ENCODE peak calls at places on chromosome 12, in nine cellular contexts. One of them, this sample, is unnamed.

GRCh38 chr12:118055144-118055557 is 5.8 kb downstream of the WSB2 start:
- DNase-seq in gastrocnemius medialis: peak
- DNase-seq in lower leg skin: peak
- DNase-seq in ovary: no peak
- DNase-seq in GM12892: peak
- DNase-seq in endothelial cell of umbilical vein: peak
- DNase-seq in Peyer's patch: peak
- DNase-seq in stomach: peak
- DNase-seq in H1: no peak
- DNase-seq in this sample: peak

GRCh38 chr12:132453361-132454133 is 36.4 kb upstream of the FBRSL1 start:
- DNase-seq in gastrocnemius medialis: no peak
- DNase-seq in lower leg skin: no peak
- DNase-seq in ovary: peak
- DNase-seq in GM12892: no peak
- DNase-seq in endothelial cell of umbilical vein: no peak
- DNase-seq in Peyer's patch: no peak
- DNase-seq in stomach: no peak
- DNase-seq in H1: no peak
- DNase-seq in this sample: no peak

GRCh38 chr12:70243510-70244331 is 488 bp downstream of the CNOT2 start:
- DNase-seq in gastrocnemius medialis: peak
- DNase-seq in lower leg skin: peak
- DNase-seq in ovary: peak
- DNase-seq in GM12892: peak
- DNase-seq in endothelial cell of umbilical vein: peak
- DNase-seq in Peyer's patch: peak
- DNase-seq in stomach: peak
- DNase-seq in H1: no peak
- DNase-seq in this sample: peak

GRCh38 chr12:21764950-21765349 is 9.6 kb downstream of the KCNJ8 start:
- DNase-seq in gastrocnemius medialis: no peak
- DNase-seq in lower leg skin: no peak
- DNase-seq in ovary: no peak
- DNase-seq in GM12892: no peak
- DNase-seq in endothelial cell of umbilical vein: no peak
- DNase-seq in Peyer's patch: no peak
- DNase-seq in stomach: no peak
- DNase-seq in H1: no peak
- DNase-seq in this sample: no peak

GRCh38 chr12:108634225-108634795 is 616 bp upstream of the SELPLG start:
- DNase-seq in gastrocnemius medialis: peak
- DNase-seq in lower leg skin: peak
- DNase-seq in ovary: no peak
- DNase-seq in GM12892: no peak
- DNase-seq in endothelial cell of umbilical vein: no peak
- DNase-seq in Peyer's patch: peak
- DNase-seq in stomach: peak
- DNase-seq in H1: no peak
- DNase-seq in this sample: peak

GRCh38 chr12:69524755-69525509 is 54.7 kb downstream of the FRS2 start:
- DNase-seq in gastrocnemius medialis: no peak
- DNase-seq in lower leg skin: no peak
- DNase-seq in ovary: no peak
- DNase-seq in GM12892: no peak
- DNase-seq in endothelial cell of umbilical vein: no peak
- DNase-seq in Peyer's patch: no peak
- DNase-seq in stomach: no peak
- DNase-seq in H1: no peak
- DNase-seq in this sample: no peak

GRCh38 chr12:42282301-42282700 is 43.6 kb downstream of the ZCRB1 start:
- DNase-seq in gastrocnemius medialis: no peak
- DNase-seq in lower leg skin: no peak
- DNase-seq in ovary: no peak
- DNase-seq in GM12892: no peak
- DNase-seq in endothelial cell of umbilical vein: no peak
- DNase-seq in Peyer's patch: no peak
- DNase-seq in stomach: no peak
- DNase-seq in H1: no peak
- DNase-seq in this sample: no peak

GRCh38 chr12:125015680-125016310 is 22.4 kb downstream of the BRI3BP start:
- DNase-seq in gastrocnemius medialis: no peak
- DNase-seq in lower leg skin: no peak
- DNase-seq in ovary: no peak
- DNase-seq in GM12892: no peak
- DNase-seq in endothelial cell of umbilical vein: no peak
- DNase-seq in Peyer's patch: no peak
- DNase-seq in stomach: no peak
- DNase-seq in H1: no peak
- DNase-seq in this sample: no peak

GRCh38 chr12:88144546-88145468 is 2.7 kb downstream of the TMTC3 start:
- DNase-seq in gastrocnemius medialis: no peak
- DNase-seq in lower leg skin: no peak
- DNase-seq in ovary: no peak
- DNase-seq in GM12892: no peak
- DNase-seq in endothelial cell of umbilical vein: no peak
- DNase-seq in Peyer's patch: no peak
- DNase-seq in stomach: no peak
- DNase-seq in H1: no peak
- DNase-seq in this sample: no peak

GRCh38 chr12:88141425-88141773 is 489 bp downstream of the CEP290 start:
- DNase-seq in gastrocnemius medialis: no peak
- DNase-seq in lower leg skin: no peak
- DNase-seq in ovary: no peak
- DNase-seq in GM12892: no peak
- DNase-seq in endothelial cell of umbilical vein: no peak
- DNase-seq in Peyer's patch: no peak
- DNase-seq in stomach: no peak
- DNase-seq in H1: no peak
- DNase-seq in this sample: no peak

GRCh38 chr12:88142610-88142991 is 494 bp downstream of the TMTC3 start:
- DNase-seq in gastrocnemius medialis: peak
- DNase-seq in lower leg skin: peak
- DNase-seq in ovary: peak
- DNase-seq in GM12892: no peak
- DNase-seq in endothelial cell of umbilical vein: no peak
- DNase-seq in Peyer's patch: peak
- DNase-seq in stomach: peak
- DNase-seq in H1: no peak
- DNase-seq in this sample: no peak

GRCh38 chr12:88144037-88144436 is 1.9 kb downstream of the TMTC3 start:
- DNase-seq in gastrocnemius medialis: no peak
- DNase-seq in lower leg skin: no peak
- DNase-seq in ovary: no peak
- DNase-seq in GM12892: no peak
- DNase-seq in endothelial cell of umbilical vein: no peak
- DNase-seq in Peyer's patch: no peak
- DNase-seq in stomach: no peak
- DNase-seq in H1: no peak
- DNase-seq in this sample: no peak

DNA sequence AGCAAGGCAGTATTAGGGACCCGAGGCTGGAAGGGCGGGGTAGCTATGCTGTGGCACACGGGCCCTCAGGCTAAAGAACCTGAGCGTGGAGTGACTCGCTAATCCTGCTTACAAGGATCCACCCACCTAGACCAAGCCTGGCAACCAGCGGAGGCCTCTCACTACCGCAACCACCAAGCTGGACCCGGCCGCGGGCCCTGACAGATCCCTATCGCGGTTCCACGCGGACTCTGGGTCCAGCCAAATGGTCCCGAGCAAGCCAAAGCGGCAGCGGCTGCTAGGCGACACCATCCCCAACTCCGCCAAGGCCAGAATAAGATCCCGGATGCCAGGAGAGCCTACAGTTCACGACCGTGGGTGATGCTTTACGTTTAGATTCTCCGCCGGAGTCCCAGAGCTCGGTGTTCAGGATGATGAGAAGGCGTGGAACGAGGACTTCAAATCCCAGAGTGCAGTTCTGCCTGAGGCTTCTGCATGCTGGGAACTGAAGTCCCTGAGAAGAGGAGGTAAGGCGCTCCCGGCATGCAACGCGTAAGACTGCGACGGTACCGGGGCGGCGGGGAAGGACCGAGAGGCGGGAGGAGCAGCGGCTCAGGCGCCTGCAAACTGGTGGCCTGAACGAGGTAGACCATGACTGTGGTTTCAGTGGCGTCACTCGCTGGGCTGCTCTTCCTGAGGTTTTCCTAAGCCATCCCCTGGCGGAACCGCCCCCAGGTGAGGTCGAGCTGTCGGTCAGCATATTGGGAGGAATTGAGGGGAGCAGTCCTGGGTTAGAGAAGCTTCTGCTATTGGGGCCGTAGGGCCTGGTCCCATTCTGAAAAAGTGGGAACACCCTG is at the start of the genes CEP290 and TMTC3:
- DNase-seq in gastrocnemius medialis: peak
- DNase-seq in lower leg skin: peak
- DNase-seq in ovary: peak
- DNase-seq in GM12892: peak
- DNase-seq in endothelial cell of umbilical vein: peak
- DNase-seq in Peyer's patch: peak
- DNase-seq in stomach: peak
- DNase-seq in H1: peak
- DNase-seq in this sample: peak
- TF ChIP-seq POLR2A in gastrocnemius medialis: peak
- TF ChIP-seq POLR2A in lower leg skin: no peak
- TF ChIP-seq POLR2A in ovary: peak
- TF ChIP-seq POLR2A in GM12892: peak
- TF ChIP-seq POLR2A in endothelial cell of umbilical vein: peak
- TF ChIP-seq POLR2A in Peyer's patch: peak
- TF ChIP-seq POLR2A in stomach: no peak
- TF ChIP-seq POLR2A in H1: peak
- TF ChIP-seq POLR2A in this sample: peak

DNA sequence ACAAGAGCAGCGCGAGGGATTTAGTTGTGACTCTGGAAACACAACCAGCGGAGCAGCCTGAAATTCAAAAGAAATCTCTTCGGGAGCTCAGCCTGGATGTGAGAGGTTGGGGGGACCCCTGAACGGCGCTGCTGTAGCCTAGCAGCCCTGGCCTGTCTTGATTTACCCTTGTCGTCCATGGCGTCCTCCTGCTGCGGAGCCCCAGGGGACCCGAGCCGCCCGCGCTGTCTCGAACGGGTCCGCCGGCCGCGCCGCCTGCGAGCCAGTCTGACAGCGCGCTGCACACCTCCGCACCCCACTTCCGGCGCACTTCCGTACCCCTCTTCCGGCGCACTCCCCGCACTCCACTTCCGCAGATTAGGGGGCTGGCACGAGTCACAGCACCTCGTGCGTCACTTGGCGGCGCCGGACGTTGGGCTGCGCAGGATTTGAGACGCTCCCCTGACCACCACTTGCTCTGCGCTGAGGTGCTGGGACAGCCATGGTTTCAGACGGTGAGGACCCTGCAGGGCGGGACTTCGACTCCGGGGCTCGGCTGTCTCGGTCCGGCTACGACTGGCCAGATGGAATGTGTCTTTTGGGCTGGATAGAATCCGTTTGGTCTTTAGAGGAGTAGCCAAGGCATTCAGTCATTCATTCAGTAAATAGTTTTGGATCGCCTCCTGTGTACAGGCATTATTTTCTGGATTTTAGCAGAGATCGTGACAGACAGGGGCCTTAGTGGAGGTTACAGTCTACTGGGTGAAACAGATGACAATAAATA is at the start of the genes EIF2B1 and GTF2H3:
- DNase-seq in gastrocnemius medialis: peak
- DNase-seq in lower leg skin: peak
- DNase-seq in ovary: peak
- DNase-seq in GM12892: peak
- DNase-seq in endothelial cell of umbilical vein: peak
- DNase-seq in Peyer's patch: peak
- DNase-seq in stomach: peak
- DNase-seq in H1: peak
- DNase-seq in this sample: peak
- TF ChIP-seq POLR2A in gastrocnemius medialis: peak
- TF ChIP-seq POLR2A in lower leg skin: no peak
- TF ChIP-seq POLR2A in ovary: peak
- TF ChIP-seq POLR2A in GM12892: peak
- TF ChIP-seq POLR2A in endothelial cell of umbilical vein: peak
- TF ChIP-seq POLR2A in Peyer's patch: peak
- TF ChIP-seq POLR2A in stomach: no peak
- TF ChIP-seq POLR2A in H1: peak
- TF ChIP-seq POLR2A in this sample: peak

GRCh38 chr12:53298154-53298553 is 1.3 kb upstream of the MYG1 start:
- DNase-seq in gastrocnemius medialis: no peak
- DNase-seq in lower leg skin: no peak
- DNase-seq in ovary: no peak
- DNase-seq in GM12892: no peak
- DNase-seq in endothelial cell of umbilical vein: peak
- DNase-seq in Peyer's patch: no peak
- DNase-seq in stomach: no peak
- DNase-seq in H1: no peak
- DNase-seq in this sample: no peak

GRCh38 chr12:53302903-53303302 is 3.4 kb downstream of the MYG1 start:
- DNase-seq in gastrocnemius medialis: no peak
- DNase-seq in lower leg skin: no peak
- DNase-seq in ovary: no peak
- DNase-seq in GM12892: no peak
- DNase-seq in endothelial cell of umbilical vein: no peak
- DNase-seq in Peyer's patch: no peak
- DNase-seq in stomach: no peak
- DNase-seq in H1: no peak
- DNase-seq in this sample: no peak

GRCh38 chr12:53300187-53300586 is 692 bp downstream of the MYG1 start:
- DNase-seq in gastrocnemius medialis: no peak
- DNase-seq in lower leg skin: no peak
- DNase-seq in ovary: no peak
- DNase-seq in GM12892: no peak
- DNase-seq in endothelial cell of umbilical vein: peak
- DNase-seq in Peyer's patch: no peak
- DNase-seq in stomach: no peak
- DNase-seq in H1: no peak
- DNase-seq in this sample: peak

GRCh38 chr12:53299101-53299453 is 418 bp upstream of the MYG1 start:
- DNase-seq in gastrocnemius medialis: no peak
- DNase-seq in lower leg skin: no peak
- DNase-seq in ovary: no peak
- DNase-seq in GM12892: no peak
- DNase-seq in endothelial cell of umbilical vein: peak
- DNase-seq in Peyer's patch: no peak
- DNase-seq in stomach: no peak
- DNase-seq in H1: no peak
- DNase-seq in this sample: peak

DNA sequence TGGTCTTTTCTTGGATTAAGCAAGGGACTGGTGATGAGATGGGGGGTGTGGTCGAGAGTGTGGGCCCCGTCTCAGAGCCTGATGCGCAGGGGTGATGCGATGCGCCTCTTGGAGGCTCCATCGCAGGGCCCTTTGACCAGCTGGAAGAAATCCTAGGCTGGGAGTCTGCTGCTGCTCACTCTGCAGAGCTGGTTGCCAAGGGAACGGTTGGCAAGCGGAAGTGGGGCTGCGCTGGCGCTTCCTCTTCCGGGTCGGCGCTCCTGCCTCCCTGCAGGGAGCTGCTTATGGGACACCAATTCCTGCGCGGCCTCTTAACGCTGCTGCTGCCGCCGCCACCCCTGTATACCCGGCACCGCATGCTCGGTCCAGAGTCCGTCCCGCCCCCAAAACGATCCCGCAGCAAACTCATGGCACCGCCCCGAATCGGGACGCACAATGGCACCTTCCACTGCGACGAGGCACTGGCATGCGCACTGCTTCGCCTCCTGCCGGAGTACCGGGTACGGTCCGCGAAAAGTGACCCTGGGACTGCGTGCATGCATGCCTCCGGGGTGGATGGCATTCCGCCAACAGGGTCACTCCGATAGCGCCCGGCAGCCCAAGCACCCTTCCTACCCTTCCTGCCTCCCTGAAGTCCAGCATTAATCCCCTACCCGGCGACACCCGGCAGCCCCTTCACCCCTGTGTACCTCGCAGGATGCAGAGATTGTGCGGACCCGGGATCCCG is at the start of gene MYG1:
- DNase-seq in gastrocnemius medialis: peak
- DNase-seq in lower leg skin: peak
- DNase-seq in ovary: peak
- DNase-seq in GM12892: peak
- DNase-seq in endothelial cell of umbilical vein: peak
- DNase-seq in Peyer's patch: peak
- DNase-seq in stomach: peak
- DNase-seq in H1: peak
- DNase-seq in this sample: peak
- TF ChIP-seq POLR2A in gastrocnemius medialis: no peak
- TF ChIP-seq POLR2A in lower leg skin: no peak
- TF ChIP-seq POLR2A in ovary: no peak
- TF ChIP-seq POLR2A in GM12892: peak
- TF ChIP-seq POLR2A in endothelial cell of umbilical vein: peak
- TF ChIP-seq POLR2A in Peyer's patch: peak
- TF ChIP-seq POLR2A in stomach: no peak
- TF ChIP-seq POLR2A in H1: peak
- TF ChIP-seq POLR2A in this sample: peak

DNA sequence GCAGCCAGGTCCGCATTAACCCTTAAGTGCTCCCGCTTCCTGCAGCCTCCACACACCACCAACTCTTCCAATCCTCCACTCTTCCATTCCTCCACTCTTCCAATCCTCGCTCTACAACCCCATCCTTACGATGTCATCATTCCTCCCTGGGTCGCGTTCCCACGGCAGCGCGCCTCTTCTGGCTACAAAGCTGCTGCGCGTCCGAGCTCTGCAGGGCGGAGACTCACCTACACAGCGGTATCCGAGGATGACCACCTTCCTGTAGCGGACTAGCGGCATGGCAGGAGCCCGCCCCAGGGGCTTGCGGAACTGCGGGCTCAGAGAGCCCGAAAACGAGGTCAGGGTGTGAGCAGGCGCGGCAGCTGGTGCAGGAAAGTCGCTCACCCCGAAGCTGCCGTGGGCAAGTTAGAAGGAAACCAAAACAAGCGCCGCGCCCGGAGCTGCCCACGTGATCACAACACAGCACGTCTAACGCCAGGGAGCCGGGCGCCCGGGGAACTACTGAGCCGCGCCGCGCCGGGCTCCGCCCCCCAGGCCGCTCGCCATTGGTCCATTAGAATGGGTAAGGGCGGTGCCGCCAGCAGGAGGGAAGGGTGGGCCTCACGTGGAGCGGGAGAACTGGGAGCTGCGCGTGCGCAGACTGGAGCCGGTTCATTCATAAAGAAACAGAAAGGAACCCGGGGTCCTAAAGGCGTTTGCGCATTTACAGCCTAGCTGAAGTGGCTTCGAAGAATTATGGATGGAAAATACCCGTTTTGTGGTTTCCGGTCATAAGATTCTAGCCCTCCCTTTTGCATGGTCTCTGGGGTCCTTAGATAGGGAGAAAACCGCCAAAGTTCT is at the start of gene RHEBL1:
- DNase-seq in gastrocnemius medialis: peak
- DNase-seq in lower leg skin: peak
- DNase-seq in ovary: peak
- DNase-seq in GM12892: peak
- DNase-seq in endothelial cell of umbilical vein: peak
- DNase-seq in Peyer's patch: peak
- DNase-seq in stomach: peak
- DNase-seq in H1: peak
- DNase-seq in this sample: peak
- TF ChIP-seq POLR2A in gastrocnemius medialis: peak
- TF ChIP-seq POLR2A in lower leg skin: no peak
- TF ChIP-seq POLR2A in ovary: no peak
- TF ChIP-seq POLR2A in GM12892: peak
- TF ChIP-seq POLR2A in endothelial cell of umbilical vein: peak
- TF ChIP-seq POLR2A in Peyer's patch: peak
- TF ChIP-seq POLR2A in stomach: no peak
- TF ChIP-seq POLR2A in H1: no peak
- TF ChIP-seq POLR2A in this sample: peak

This sample was measured in erythroblast.